ENCODE peak calls at places on chromosomes 11 and 22, in five cellular contexts. Y is H1, U is neuronal stem cell, K is H9, T is mesenchymal stem cell. B is an unnamed sample.

GRCh38 chr11:119118227-119118626 is 3.2 kb upstream of the HINFP start:
- DNase-seq in T (no peak), U (no peak), K (no peak), Y (no peak), B (no peak)

GRCh38 chr11:30984442-30984816 is 385.1 kb downstream of the DCDC1 start:
- DNase-seq in U (no peak), T (no peak), K (no peak), Y (no peak), B (peak)

GRCh38 chr11:46658259-46658658 is 40.9 kb downstream of the ATG13 start:
- DNase-seq in T (peak), U (no peak), Y (no peak), K (no peak), B (no peak)

GRCh38 chr22:30878516-30879365 is 89.8 kb downstream of the MORC2 start:
- DNase-seq in T (no peak), U (no peak), K (no peak), Y (no peak), B (no peak)

GRCh38 chr11:55701429-55701828 is 39.4 kb downstream of the OR4C6 start:
- DNase-seq in Y (no peak), K (no peak), U (no peak), T (no peak), B (no peak)

GRCh38 chr22:38284042-38284402 is 11.2 kb upstream of the TMEM184B start:
- DNase-seq in Y (no peak), T (peak), U (no peak), K (no peak), B (peak)

GRCh38 chr22:50363411-50364194 is 20.5 kb downstream of the PPP6R2 start:
- DNase-seq in T (no peak), U (no peak), Y (no peak), K (no peak), B (no peak)

GRCh38 chr11:76680517-76681425 is 10.2 kb upstream of the LRRC32 start:
- DNase-seq in Y (peak), K (peak), U (peak), T (peak), B (peak)

GRCh38 chr22:36306227-36306626 is 53.3 kb downstream of the APOL1 start:
- DNase-seq in T (no peak), K (no peak), U (no peak), Y (no peak), B (no peak)

GRCh38 chr22:45155050-45155840 is 8.5 kb upstream of the NUP50 start:
- DNase-seq in T (peak), U (no peak), K (no peak), Y (no peak), B (no peak)

GRCh38 chr11:108819957-108820356 is 155.1 kb downstream of the DDX10 start:
- DNase-seq in Y (no peak), U (no peak), K (no peak), T (no peak), B (no peak)

GRCh38 chr11:15897211-15897960 is 459.0 kb downstream of the SOX6 start:
- DNase-seq in U (no peak), Y (no peak), K (no peak), T (peak), B (peak)

GRCh38 chr11:116532066-116532465 is 240.7 kb downstream of the BUD13 start:
- DNase-seq in T (no peak), K (no peak), U (no peak), Y (no peak), B (no peak)

GRCh38 chr22:17101475-17102296 is 16.9 kb downstream of the IL17RA start:
- DNase-seq in Y (no peak), T (no peak), U (no peak), K (no peak), B (no peak)

GRCh38 chr11:106173291-106173690 is 95.8 kb downstream of the AASDHPPT start:
- DNase-seq in Y (no peak), U (no peak), K (no peak), T (no peak), B (no peak)

GRCh38 chr22:22878801-22879674 is 8.6 kb upstream of the IGLL5 start:
- DNase-seq in T (no peak), U (no peak), K (no peak), Y (no peak), B (no peak)

GRCh38 chr22:38455530-38456271 is 702 bp upstream of the KCNJ4 start:
- DNase-seq in Y (no peak), T (peak), K (peak), U (peak), B (no peak)

GRCh38 chr11:19474954-19475811 is 234.4 kb upstream of the E2F8 start:
- DNase-seq in U (peak), T (no peak), Y (no peak), K (no peak), B (no peak)

GRCh38 chr22:29330753-29331152 is 15.3 kb upstream of the RASL10A start:
- DNase-seq in T (peak), U (no peak), K (peak), Y (no peak), B (no peak)

GRCh38 chr22:42716649-42717127 is 4.0 kb downstream of the A4GALT start:
- DNase-seq in K (no peak), T (no peak), U (no peak), Y (no peak), B (peak)

GRCh38 chr11:11973866-11974265 is 34.6 kb downstream of the DKK3 start:
- DNase-seq in Y (no peak), T (no peak), K (peak), U (no peak), B (no peak)

GRCh38 chr11:11973361-11973800 is 35.0 kb downstream of the DKK3 start:
- DNase-seq in T (peak), U (no peak), K (peak), Y (no peak), B (no peak)

GRCh38 chr11:11970556-11970955 is 37.9 kb downstream of the DKK3 start:
- DNase-seq in K (no peak), Y (no peak), T (no peak), U (no peak), B (no peak)

GRCh38 chr11:11972148-11972547 is 36.3 kb downstream of the DKK3 start:
- DNase-seq in T (no peak), U (no peak), Y (no peak), K (no peak), B (no peak)

GRCh38 chr11:11972942-11973341 is 35.5 kb downstream of the DKK3 start:
- DNase-seq in T (no peak), Y (no peak), K (no peak), U (no peak), B (no peak)
- H3K23ac ChIP-seq in T (no peak), Y (no peak), K (no peak), U (no peak), B (no peak)

GRCh38 chr11:3412837-3413236 is 33.9 kb upstream of the ZNF195 start:
- DNase-seq in T (no peak), U (no peak), K (no peak), Y (no peak), B (no peak)
- H2BK12ac ChIP-seq in T (no peak), U (no peak), K (no peak), Y (no peak), B (no peak)

DNA sequence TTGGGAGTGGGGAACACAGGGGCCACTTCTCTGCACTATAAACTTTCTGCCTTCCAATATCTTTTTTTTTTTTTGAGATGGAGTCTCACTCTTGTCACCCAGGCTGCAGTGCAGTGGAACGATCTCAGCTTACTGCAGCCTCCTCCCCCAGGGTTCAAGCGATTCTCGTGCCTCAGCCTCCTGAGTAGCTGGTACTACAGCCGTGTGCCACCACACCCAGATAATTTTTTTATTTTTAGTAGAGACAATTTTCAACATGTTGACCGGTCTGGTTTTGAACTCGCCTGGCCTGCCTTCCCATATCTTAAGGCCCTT is 1.7 kb downstream of the SLC3A2 start:
- DNase-seq in K (no peak), T (no peak), Y (no peak), U (no peak), B (no peak)
- H2AK5ac ChIP-seq in K (no peak), T (no peak), Y (peak), U (no peak), B (no peak)

DNA sequence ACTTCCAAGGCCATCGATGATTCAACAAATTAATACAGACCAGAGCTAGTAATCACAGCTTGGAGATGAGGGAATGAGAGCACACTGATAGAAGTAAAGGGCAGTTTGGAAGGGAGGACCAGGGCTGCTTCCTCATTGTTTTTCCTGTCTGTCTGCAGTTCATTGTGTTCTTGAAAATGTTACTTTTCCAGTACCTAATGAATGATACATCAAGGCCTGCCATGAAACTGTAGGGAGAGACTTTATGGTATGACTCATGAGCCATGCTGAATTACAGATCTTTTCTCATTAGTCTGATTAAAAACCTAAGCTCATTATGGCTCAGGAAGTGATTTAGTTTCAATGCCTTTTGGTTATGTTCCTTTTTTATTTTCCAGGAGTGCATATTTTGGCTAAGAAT is 855.6 kb downstream of the KCNA4 start:
- DNase-seq in Y (no peak), T (no peak), U (no peak), K (no peak), B (no peak)
- H3K23ac ChIP-seq in Y (no peak), T (no peak), U (no peak), K (no peak), B (no peak)

DNA sequence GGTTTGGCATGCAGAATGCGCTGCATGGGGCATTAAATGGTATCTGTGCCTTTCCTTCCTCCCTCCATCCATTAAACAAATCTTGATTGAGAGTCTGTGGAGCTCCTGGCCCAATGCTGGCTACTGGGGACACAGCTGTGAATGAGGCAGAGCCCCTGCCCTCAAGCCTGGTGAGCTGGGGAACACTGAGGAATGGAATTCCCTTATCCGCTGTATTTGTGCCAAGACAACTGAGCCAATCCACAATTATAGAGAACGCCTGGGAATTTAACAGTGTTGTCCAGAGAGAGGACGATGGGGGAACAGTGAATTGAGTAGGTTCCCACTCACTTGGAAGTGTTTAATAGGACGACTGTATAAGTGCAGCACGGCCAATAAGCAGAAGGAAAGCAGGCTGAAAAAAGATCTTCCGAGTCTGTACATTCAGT is 296.0 kb downstream of the MIAT start:
- DNase-seq in K (peak), Y (peak), U (no peak), T (no peak), B (no peak)
- H2BK12ac ChIP-seq in K (no peak), Y (no peak), U (no peak), T (no peak), B (no peak)